ENCODE peak calls at places on chromosomes 13 and 19, in five cellular contexts. B is OCI-LY7, X is choroid plexus epithelial cell, F is kidney epithelial cell, K is left ventricle myocardium inferior. E is an unnamed sample.

GRCh38 chr13:25980255-25980654 is 71.6 kb downstream of the SHISA2 start:
- DNase-seq in B (peak; percentile 17), X (peak; percentile 58), F (no peak), K (no peak), E (peak; percentile 22)

GRCh38 chr19:15105044-15105443 is 2.2 kb upstream of the SYDE1 start:
- DNase-seq in B (no peak), X (no peak), F (no peak), K (no peak), E (no peak)

GRCh38 chr13:37192986-37193385 is 87.5 kb upstream of the CSNK1A1L start:
- DNase-seq in B (no peak), X (peak; percentile 36), F (no peak), K (no peak), E (peak; percentile 36)

GRCh38 chr13:70959376-70959775 is 851.1 kb upstream of the KLHL1 start:
- DNase-seq in B (no peak), X (peak; percentile 2), F (no peak), K (no peak), E (no peak)

GRCh38 chr13:58085819-58086218 is 454.3 kb downstream of the PCDH17 start:
- DNase-seq in B (no peak), X (no peak), F (peak; percentile 29), K (no peak), E (no peak)

GRCh38 chr13:94677799-94678198 is 34.5 kb downstream of the SOX21 start:
- DNase-seq in B (no peak), X (no peak), F (no peak), K (no peak), E (no peak)

GRCh38 chr13:103883152-103883551 is 816.9 kb upstream of the SLC10A2 start:
- DNase-seq in B (no peak), X (peak; percentile 96), F (peak; percentile 86), K (peak; percentile 80), E (peak; percentile 97)

GRCh38 chr13:82898625-82899024 is 983.6 kb downstream of the SLITRK1 start:
- DNase-seq in B (no peak), X (no peak), F (no peak), K (no peak), E (no peak)

GRCh38 chr19:11453468-11454341 is 18.3 kb downstream of the PRKCSH start:
- DNase-seq in B (peak; percentile 44), X (no peak), F (no peak), K (no peak), E (no peak)

GRCh38 chr19:16457195-16457953 is 14.4 kb downstream of the EPS15L1 start:
- DNase-seq in B (no peak), X (peak; percentile 67), F (no peak), K (peak; percentile 55), E (peak; percentile 80)

GRCh38 chr19:12364391-12365093 is 941 bp downstream of the ZNF442 start:
- DNase-seq in B (no peak), X (peak; percentile 30), F (no peak), K (peak; percentile 15), E (peak; percentile 26)

GRCh38 chr13:40981361-40981760 is 37.8 kb downstream of the ELF1 start:
- DNase-seq in B (peak; percentile 58), X (peak; percentile 37), F (no peak), K (no peak), E (peak; percentile 70)

GRCh38 chr19:46823049-46823448 is 27.6 kb downstream of the AP2S1 start:
- DNase-seq in B (no peak), X (no peak), F (no peak), K (no peak), E (no peak)

GRCh38 chr13:87669379-87669978 is 1.7 kb upstream of the SLITRK5 start:
- DNase-seq in B (peak; percentile 87), X (peak; percentile 70), F (no peak), K (no peak), E (peak; percentile 20)

GRCh38 chr13:75947448-75947847 is 311.3 kb downstream of the LMO7 start:
- DNase-seq in B (no peak), X (no peak), F (no peak), K (no peak), E (no peak)

GRCh38 chr19:47523473-47523872 is 8.6 kb upstream of the NAPA start:
- DNase-seq in B (peak; percentile 47), X (no peak), F (no peak), K (no peak), E (no peak)

GRCh38 chr13:64158910-64159309 is 2743.3 kb upstream of the PCDH20 start:
- DNase-seq in B (no peak), X (peak; percentile 74), F (no peak), K (no peak), E (peak; percentile 82)

GRCh38 chr19:58274771-58275199 is 4.0 kb upstream of the ZNF8 start:
- DNase-seq in B (no peak), X (peak; percentile 20), F (no peak), K (no peak), E (no peak)

GRCh38 chr19:1104452-1105216 is 840 bp downstream of the GPX4 start:
- DNase-seq in B (peak; percentile 68), X (peak; percentile 75), F (no peak), K (peak; percentile 80), E (peak; percentile 60)

GRCh38 chr19:57887195-57887941 is 1.5 kb downstream of the ZNF814 start:
- DNase-seq in B (no peak), X (peak; percentile 39), F (no peak), K (no peak), E (peak; percentile 11)

GRCh38 chr19:293436-294110 is 2.4 kb upstream of the PLPP2 start:
- DNase-seq in B (no peak), X (no peak), F (no peak), K (no peak), E (no peak)

GRCh38 chr19:13783565-13784500 is 9.6 kb downstream of the C19orf53 start:
- DNase-seq in B (peak; percentile 78), X (no peak), F (no peak), K (no peak), E (no peak)

GRCh38 chr19:13430790-13431582 is 75.3 kb downstream of the CACNA1A start:
- DNase-seq in B (peak; percentile 51), X (peak; percentile 50), F (no peak), K (peak; percentile 20), E (peak; percentile 67)

GRCh38 chr13:114266241-114266640 is 15.2 kb upstream of the UPF3A start:
- DNase-seq in B (no peak), X (no peak), F (no peak), K (no peak), E (no peak)

GRCh38 chr13:98875146-98875729 is 102.6 kb downstream of the DOCK9 start:
- DNase-seq in B (no peak), X (no peak), F (no peak), K (no peak), E (no peak)

GRCh38 chr19:48418317-48419064 is 25.0 kb downstream of the GRIN2D start:
- DNase-seq in B (no peak), X (no peak), F (no peak), K (no peak), E (no peak)

GRCh38 chr19:55508120-55508519 is 19.9 kb downstream of the SSC5D start:
- DNase-seq in B (no peak), X (no peak), F (no peak), K (no peak), E (no peak)

E was measured in cardiac fibroblast.